ENCODE peak calls at places on chromosomes 2 and 18, in five cellular contexts. J, T, B, Q and R are unnamed samples.

GRCh38 chr18:37235583-37235982 is 330.0 kb downstream of the CELF4 start:
- DNase-seq in J (no peak), T (no peak), B (no peak), Q (no peak), R (no peak)

GRCh38 chr2:216987176-216987809 is 127.4 kb upstream of the TNP1 start:
- DNase-seq in J (no peak), T (no peak), B (no peak), Q (no peak), R (no peak)

GRCh38 chr2:182763311-182763912 is 47.4 kb downstream of the DNAJC10 start:
- DNase-seq in J (peak), T (no peak), B (peak), Q (peak), R (no peak)

GRCh38 chr2:24176326-24176725 is 1.5 kb downstream of the FAM228A start:
- DNase-seq in J (no peak), T (no peak), B (no peak), Q (no peak), R (no peak)

GRCh38 chr2:41707790-41708451 is 339.9 kb upstream of the PKDCC start:
- DNase-seq in J (no peak), T (no peak), B (no peak), Q (no peak), R (no peak)

GRCh38 chr18:13502585-13502984 is 223.8 kb downstream of the FAM210A start:
- DNase-seq in J (no peak), T (no peak), B (no peak), Q (no peak), R (no peak)

GRCh38 chr2:19769513-19769912 is 132.3 kb downstream of the TTC32 start:
- DNase-seq in J (no peak), T (no peak), B (no peak), Q (no peak), R (no peak)

GRCh38 chr18:42072407-42072806 is 117.4 kb downstream of the PIK3C3 start:
- DNase-seq in J (no peak), T (no peak), B (no peak), Q (no peak), R (no peak)

GRCh38 chr2:3656762-3657691 is 973 bp upstream of the ALLC start:
- DNase-seq in J (no peak), T (no peak), B (peak), Q (no peak), R (no peak)

GRCh38 chr2:238729261-238729935 is 118.5 kb upstream of the TWIST2 start:
- DNase-seq in J (no peak), T (no peak), B (no peak), Q (no peak), R (no peak)

GRCh38 chr2:145617906-145618305 is 1098.0 kb upstream of the ZEB2 start:
- DNase-seq in J (no peak), T (no peak), B (no peak), Q (no peak), R (no peak)

GRCh38 chr18:55579888-55580287 is 8.1 kb downstream of the TCF4 start:
- DNase-seq in J (no peak), T (no peak), B (no peak), Q (no peak), R (no peak)

GRCh38 chr2:165529130-165529529 is 59.6 kb downstream of the CSRNP3 start:
- DNase-seq in J (no peak), T (no peak), B (no peak), Q (no peak), R (no peak)

GRCh38 chr2:168699834-168700417 is 102.5 kb upstream of the NOSTRIN start:
- DNase-seq in J (no peak), T (no peak), B (peak), Q (no peak), R (no peak)

GRCh38 chr2:190413421-190413820 is 5.3 kb downstream of the MFSD6 start:
- DNase-seq in J (no peak), T (no peak), B (no peak), Q (no peak), R (no peak)

GRCh38 chr2:176490061-176490861 is 221.0 kb downstream of the MTX2 start:
- DNase-seq in J (no peak), T (no peak), B (no peak), Q (no peak), R (peak)

GRCh38 chr2:455913-456312 is 168.0 kb upstream of the ALKAL2 start:
- DNase-seq in J (no peak), T (no peak), B (no peak), Q (no peak), R (no peak)

GRCh38 chr2:200609027-200609614 is 23.3 kb downstream of the AOX1 start:
- DNase-seq in J (no peak), T (no peak), B (no peak), Q (no peak), R (no peak)

GRCh38 chr2:29841386-29842004 is 79.9 kb downstream of the ALK start:
- DNase-seq in J (peak), T (peak), B (peak), Q (peak), R (peak)

GRCh38 chr2:200042944-200043343 is 87.6 kb downstream of the MAIP1 start:
- DNase-seq in J (no peak), T (no peak), B (no peak), Q (no peak), R (no peak)

GRCh38 chr2:62014102-62014501 is 108.6 kb downstream of the COMMD1 start:
- DNase-seq in J (peak), T (no peak), B (peak), Q (no peak), R (no peak)

GRCh38 chr2:30653847-30654246 is 153.4 kb downstream of the CAPN13 start:
- DNase-seq in J (no peak), T (no peak), B (no peak), Q (no peak), R (no peak)

GRCh38 chr2:72236445-72237067 is 88.9 kb upstream of the CYP26B1 start:
- DNase-seq in J (no peak), T (no peak), B (no peak), Q (no peak), R (no peak)

GRCh38 chr2:204110250-204111183 is 174.0 kb downstream of the ICOS start:
- DNase-seq in J (no peak), T (no peak), B (no peak), Q (no peak), R (no peak)

GRCh38 chr2:23532311-23533013 is 147.5 kb downstream of the KLHL29 start:
- DNase-seq in J (no peak), T (peak), B (no peak), Q (no peak), R (no peak)

GRCh38 chr2:123456416-123456815 is 568.7 kb upstream of the CNTNAP5 start:
- DNase-seq in J (no peak), T (no peak), B (no peak), Q (no peak), R (no peak)

GRCh38 chr2:57720728-57721627 is 325.6 kb upstream of the VRK2 start:
- DNase-seq in J (peak), T (peak), B (peak), Q (peak), R (no peak)

GRCh38 chr18:13437801-13438506 is 219.4 kb downstream of the LDLRAD4 start:
- DNase-seq in J (no peak), T (no peak), B (no peak), Q (no peak), R (no peak)

GRCh38 chr2:161824226-161824625 is 200.0 kb downstream of the SLC4A10 start:
- DNase-seq in J (no peak), T (no peak), B (no peak), Q (no peak), R (no peak)

GRCh38 chr18:49321271-49321670 is 139.2 kb downstream of the DYM start:
- DNase-seq in J (no peak), T (no peak), B (no peak), Q (no peak), R (no peak)

GRCh38 chr18:26335139-26335933 is 109.1 kb downstream of the TAF4B start:
- DNase-seq in J (no peak), T (no peak), B (no peak), Q (no peak), R (no peak)

GRCh38 chr2:144325086-144325485 is 194.8 kb downstream of the ZEB2 start:
- DNase-seq in J (no peak), T (peak), B (no peak), Q (no peak), R (no peak)
- TF ChIP-seq SUZ12 in J (no peak), T (no peak), B (no peak), Q (no peak), R (no peak)

GRCh38 chr2:223442874-223443273 is 159.3 kb downstream of the SCG2 start:
- DNase-seq in J (no peak), T (no peak), B (no peak), Q (no peak), R (no peak)
- TF ChIP-seq SUZ12 in J (no peak), T (no peak), B (no peak), Q (no peak), R (no peak)

GRCh38 chr2:21836766-21837543 is 713.2 kb downstream of the TDRD15 start:
- DNase-seq in J (no peak), T (no peak), B (no peak), Q (no peak), R (no peak)
- TF ChIP-seq SUZ12 in J (no peak), T (no peak), B (no peak), Q (no peak), R (no peak)

GRCh38 chr18:27862056-27862682 is 314.8 kb downstream of the CDH2 start:
- DNase-seq in J (no peak), T (no peak), B (no peak), Q (no peak), R (no peak)

GRCh38 chr18:27861539-27861938 is 315.4 kb downstream of the CDH2 start:
- DNase-seq in J (peak), T (no peak), B (no peak), Q (no peak), R (no peak)

GRCh38 chr18:27863780-27864430 is 313.0 kb downstream of the CDH2 start:
- DNase-seq in J (no peak), T (no peak), B (no peak), Q (no peak), R (no peak)

GRCh38 chr18:27860011-27860410 is 316.9 kb downstream of the CDH2 start:
- DNase-seq in J (no peak), T (no peak), B (no peak), Q (no peak), R (no peak)

GRCh38 chr18:27860701-27861107 is 316.2 kb downstream of the CDH2 start:
- DNase-seq in J (no peak), T (peak), B (peak), Q (no peak), R (no peak)
- TF ChIP-seq SUZ12 in J (no peak), T (no peak), B (no peak), Q (no peak), R (no peak)

GRCh38 chr2:26616032-26616863 is 24.9 kb downstream of the CIB4 start:
- DNase-seq in J (no peak), T (no peak), B (no peak), Q (no peak), R (no peak)

GRCh38 chr2:26613241-26614204 is 27.6 kb downstream of the CIB4 start:
- DNase-seq in J (no peak), T (no peak), B (no peak), Q (no peak), R (peak)

GRCh38 chr2:26616864-26617135 is 24.4 kb downstream of the CIB4 start:
- DNase-seq in J (no peak), T (no peak), B (no peak), Q (no peak), R (no peak)

GRCh38 chr2:26614205-26615128 is 26.7 kb downstream of the CIB4 start:
- DNase-seq in J (no peak), T (no peak), B (no peak), Q (no peak), R (peak)

DNA sequence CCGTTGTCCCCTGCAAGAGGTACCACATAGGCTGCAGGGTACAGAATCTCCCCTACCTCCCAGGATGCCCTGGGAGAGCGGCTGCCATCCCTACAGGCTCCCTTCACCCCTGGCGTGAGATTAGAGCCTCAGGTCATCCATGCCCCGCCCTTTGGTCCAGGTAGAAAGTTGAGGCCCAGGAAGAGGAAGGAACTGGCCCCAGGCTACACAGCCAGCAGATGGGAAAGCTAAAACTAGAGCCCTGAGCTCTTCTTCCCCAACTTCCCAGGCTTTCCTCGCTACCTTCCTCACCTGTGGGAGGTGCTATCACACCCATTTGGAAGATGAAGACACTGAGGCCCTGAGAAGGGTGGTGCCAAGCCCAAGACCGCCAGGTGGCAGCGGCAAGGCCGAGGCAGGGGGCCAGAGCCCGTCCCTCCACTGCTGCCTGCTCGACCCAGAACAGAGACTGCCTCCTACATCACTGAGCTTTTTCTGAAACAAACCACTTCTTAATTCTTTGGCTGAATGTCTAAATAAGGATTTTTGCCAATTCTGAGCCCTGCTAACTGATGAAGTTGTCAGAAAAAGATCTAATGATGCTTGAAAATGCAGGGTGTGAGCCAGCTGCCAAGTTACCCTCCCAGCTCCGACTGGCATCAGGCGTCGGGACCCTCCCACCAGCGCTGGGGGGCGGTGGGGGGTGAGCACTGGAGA is 25.7 kb downstream of the CIB4 start:
- DNase-seq in J (no peak), T (no peak), B (no peak), Q (no peak), R (peak)
- TF ChIP-seq SUZ12 in J (no peak), T (no peak), B (no peak), Q (no peak), R (no peak)

DNA sequence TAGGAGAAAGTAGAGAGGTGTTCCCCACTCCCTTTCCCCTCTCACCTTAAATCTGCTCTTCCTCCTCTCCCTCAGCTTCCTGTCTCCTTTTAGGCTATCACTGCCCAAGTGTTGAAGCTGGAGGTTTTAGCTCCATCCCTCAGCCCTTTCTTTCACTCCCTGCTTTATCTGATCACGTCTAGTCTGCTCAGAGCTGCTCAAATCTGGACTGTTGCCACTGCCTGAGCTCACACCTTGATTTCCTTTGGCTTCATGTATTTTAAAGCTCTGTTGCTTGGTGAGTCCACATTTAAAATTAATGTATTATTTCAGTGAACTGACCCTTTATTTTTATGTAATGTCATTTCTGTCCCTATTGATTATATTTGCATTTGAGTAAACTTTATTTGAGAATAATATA is 236.6 kb downstream of the PTGR3 start:
- DNase-seq in J (no peak), T (no peak), B (no peak), Q (no peak), R (no peak)
- TF ChIP-seq SUZ12 in J (no peak), T (no peak), B (no peak), Q (no peak), R (no peak)

DNA sequence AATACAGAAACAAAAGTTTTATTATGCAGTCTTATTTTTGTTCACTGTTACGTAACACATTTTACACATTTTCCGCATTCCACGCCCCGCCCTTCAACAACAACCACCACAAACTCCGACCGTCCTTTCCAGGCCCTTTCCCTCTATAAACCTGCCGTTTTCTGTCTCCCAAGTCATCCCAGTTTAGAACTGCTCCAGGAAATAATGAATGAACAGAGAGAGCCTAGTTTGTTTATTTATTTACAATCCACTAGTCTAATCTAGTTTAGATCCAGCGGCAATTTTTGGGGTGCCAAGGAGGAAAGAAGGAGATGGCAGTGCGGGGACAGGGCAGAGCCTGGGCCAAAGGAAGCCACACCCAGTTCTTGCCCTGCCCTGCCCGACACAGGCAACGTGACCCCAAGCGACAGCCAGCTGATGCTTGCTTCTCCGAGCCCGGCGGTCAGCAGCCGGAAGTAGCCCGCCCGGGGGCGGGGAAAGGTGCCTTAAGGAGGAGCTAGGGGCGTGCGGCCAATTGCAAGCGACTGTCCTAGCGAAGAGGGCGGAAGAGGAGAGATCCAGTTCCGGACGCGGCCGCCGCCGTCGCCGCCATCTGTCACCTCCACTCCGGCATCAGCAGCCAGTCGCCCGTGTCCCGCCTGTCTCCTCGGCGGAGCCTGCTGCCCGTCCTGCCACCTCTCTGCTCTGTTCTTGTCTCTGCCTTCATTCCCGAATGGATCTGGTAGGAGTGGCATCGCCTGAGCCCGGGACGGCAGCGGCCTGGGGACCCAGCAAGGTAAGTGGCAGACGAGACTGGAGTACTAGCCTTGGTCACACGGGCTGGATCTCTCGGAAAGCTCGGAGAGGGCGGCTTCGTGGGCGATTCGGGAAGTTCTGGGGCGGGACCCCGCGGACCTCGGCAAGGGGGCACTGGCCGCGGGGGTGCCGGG is at the start of gene RIOK3:
- DNase-seq in J (peak), T (peak), B (peak), Q (peak), R (peak)
- TF ChIP-seq SUZ12 in J (no peak), T (no peak), B (no peak), Q (no peak), R (no peak)